ENCODE peak calls at places on chromosomes 13 and 19, in four cellular contexts. C is pancreas, R is fibroblast of the aortic adventitia, I is fibroblast of mammary gland. L is an unnamed sample.

GRCh38 chr19:35813043-35813890 is 622 bp upstream of the PRODH2 start:
- DNase-seq in C (no peak), R (no peak), I (no peak), L (no peak)

GRCh38 chr13:24097667-24098066 is 62.9 kb upstream of the SPATA13 start:
- DNase-seq in C (no peak), R (no peak), I (no peak), L (no peak)

GRCh38 chr19:34806976-34807860 is 34.2 kb upstream of the ZNF599 start:
- DNase-seq in C (no peak), R (no peak), I (no peak), L (no peak)

GRCh38 chr19:4474504-4475136 is 2.5 kb downstream of the HDGFL2 start:
- DNase-seq in C (peak), R (peak), I (peak), L (peak)

GRCh38 chr13:80556291-80556690 is 215.4 kb upstream of the SPRY2 start:
- DNase-seq in C (no peak), R (no peak), I (no peak), L (no peak)

GRCh38 chr19:33280351-33280921 is 21.9 kb downstream of the CEBPA start:
- DNase-seq in C (no peak), R (no peak), I (no peak), L (no peak)

GRCh38 chr19:5805465-5806132 is 732 bp downstream of the NRTN start:
- DNase-seq in C (peak), R (peak), I (no peak), L (peak)

GRCh38 chr19:29567366-29567915 is 38.6 kb upstream of the POP4 start:
- DNase-seq in C (no peak), R (no peak), I (no peak), L (no peak)

GRCh38 chr19:30441011-30441410 is 68.8 kb downstream of the ZNF536 start:
- DNase-seq in C (no peak), R (no peak), I (no peak), L (no peak)

GRCh38 chr19:47414469-47414868 is 4.9 kb downstream of the MEIS3 start:
- DNase-seq in C (no peak), R (no peak), I (no peak), L (no peak)
- TF ChIP-seq CTCF in C (no peak), R (peak), I (no peak), L (no peak)

GRCh38 chr19:7994923-7995682 is 10.3 kb downstream of the ELAVL1 start:
- DNase-seq in C (no peak), R (no peak), I (no peak), L (no peak)

GRCh38 chr19:7995756-7996155 is 9.7 kb downstream of the ELAVL1 start:
- DNase-seq in C (no peak), R (no peak), I (no peak), L (no peak)

GRCh38 chr19:7992575-7992974 is 12.9 kb downstream of the ELAVL1 start:
- DNase-seq in C (no peak), R (no peak), I (no peak), L (no peak)

GRCh38 chr19:7994114-7994513 is 11.3 kb downstream of the ELAVL1 start:
- DNase-seq in C (no peak), R (no peak), I (no peak), L (no peak)

GRCh38 chr19:7993560-7993959 is 11.9 kb downstream of the ELAVL1 start:
- DNase-seq in C (no peak), R (no peak), I (no peak), L (no peak)
- TF ChIP-seq CTCF in C (no peak), R (no peak), I (no peak), L (no peak)

DNA sequence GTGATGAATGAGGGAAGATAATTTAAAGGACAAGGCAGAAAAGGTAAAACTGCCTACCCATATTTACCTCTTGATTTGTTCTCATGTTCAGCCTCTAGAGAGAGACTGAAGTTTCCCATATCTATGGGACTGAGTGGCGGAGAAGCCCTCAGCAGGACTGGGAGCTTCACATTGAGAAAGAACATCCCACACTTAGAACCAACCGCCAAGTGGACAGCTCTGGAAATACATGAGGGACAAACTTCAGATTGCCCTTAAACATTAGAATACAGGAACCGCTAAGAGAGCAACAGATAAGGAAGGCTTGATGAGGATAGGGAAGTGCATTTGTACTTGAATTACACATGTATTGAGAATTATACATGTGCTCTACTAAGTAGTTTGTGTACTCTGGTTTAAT is 316.0 kb upstream of the MIR17HG start:
- DNase-seq in C (no peak), R (no peak), I (no peak), L (no peak)
- TF ChIP-seq CTCF in C (no peak), R (no peak), I (no peak), L (no peak)

GRCh38 chr19:23758187-23759074 is at the start of gene ZNF681:
- DNase-seq in C (peak), R (peak), I (peak), L (peak)
- TF ChIP-seq CTCF in C (no peak), R (peak), I (no peak), L (peak)

GRCh38 chr19:8336665-8337064 is 6.4 kb downstream of the KANK3 start:
- DNase-seq in C (no peak), R (no peak), I (no peak), L (no peak)

GRCh38 chr19:8333771-8334457 is 9.1 kb downstream of the KANK3 start:
- DNase-seq in C (no peak), R (no peak), I (no peak), L (no peak)

GRCh38 chr19:8336072-8336569 is 6.9 kb downstream of the KANK3 start:
- DNase-seq in C (no peak), R (no peak), I (no peak), L (no peak)

GRCh38 chr19:8334458-8335342 is 8.4 kb downstream of the KANK3 start:
- DNase-seq in C (peak), R (peak), I (peak), L (no peak)

GRCh38 chr19:8335343-8336071 is 7.6 kb downstream of the KANK3 start:
- DNase-seq in C (no peak), R (no peak), I (no peak), L (no peak)
- TF ChIP-seq CTCF in C (no peak), R (no peak), I (no peak), L (no peak)

GRCh38 chr19:52809801-52810200 is 11.6 kb downstream of the ZNF28 start:
- DNase-seq in C (no peak), R (no peak), I (no peak), L (no peak)
- TF ChIP-seq CTCF in C (no peak), R (no peak), I (no peak), L (no peak)